ENCODE peak calls at places on chromosomes 13 and 19, in five cellular contexts. L is heart left ventricle; X is astrocyte of the spinal cord; Z is CD8-positive, alpha-beta T cell; W is fibroblast of villous mesenchyme. J is an unnamed sample.

GRCh38 chr19:17765069-17765618 is 13.9 kb downstream of the FCHO1 start:
- DNase-seq in W (peak), X (no peak), L (peak), Z (no peak), J (no peak)

GRCh38 chr13:64248371-64249065 is 2832.9 kb upstream of the PCDH20 start:
- DNase-seq in Z (no peak), X (peak), W (peak), L (no peak), J (peak)

GRCh38 chr19:15374105-15374651 is 5.4 kb downstream of the AKAP8 start:
- DNase-seq in L (no peak), X (no peak), Z (no peak), W (no peak), J (no peak)

GRCh38 chr13:75993823-75994222 is 357.7 kb downstream of the LMO7 start:
- DNase-seq in L (no peak), W (peak), X (no peak), Z (no peak), J (no peak)

GRCh38 chr13:27644302-27644701 is 22.6 kb downstream of the POLR1D start:
- DNase-seq in L (no peak), W (peak), Z (no peak), X (peak), J (no peak)

GRCh38 chr19:3656073-3656746 is 29.6 kb upstream of the CACTIN start:
- DNase-seq in X (no peak), L (no peak), W (peak), Z (no peak), J (no peak)

GRCh38 chr13:54699831-54700230 is 1671.2 kb downstream of the OLFM4 start:
- DNase-seq in W (no peak), X (no peak), Z (no peak), L (no peak), J (no peak)

GRCh38 chr13:97222934-97223710 is 989 bp downstream of the MBNL2 start:
- DNase-seq in X (no peak), L (no peak), Z (no peak), W (no peak), J (peak)

GRCh38 chr19:53136432-53136831 is 3.7 kb upstream of the ZNF415 start:
- DNase-seq in L (no peak), W (no peak), Z (no peak), X (no peak), J (no peak)

GRCh38 chr19:2446390-2446789 is 10.4 kb downstream of the LMNB2 start:
- DNase-seq in W (no peak), X (no peak), L (no peak), Z (no peak), J (no peak)

J was measured in SK-N-MC.